ENCODE peak calls at places on chromosomes 2 and 18, in six cellular contexts. Q, Y, I, B, R and L are unnamed samples.

GRCh38 chr2:84942964-84943421 is 28.0 kb upstream of the KCMF1 start:
- DNase-seq in Q (no peak), Y (peak; percentile 93), I (no peak), B (no peak), R (no peak), L (no peak)

GRCh38 chr2:241775223-241776177 is 1.1 kb upstream of the GAL3ST2 start:
- DNase-seq in Q (no peak), Y (no peak), I (no peak), B (peak; percentile 15), R (no peak), L (no peak)

GRCh38 chr2:55865095-55865835 is 58.3 kb downstream of the EFEMP1 start:
- DNase-seq in Q (no peak), Y (no peak), I (peak; percentile 59), B (no peak), R (no peak), L (no peak)

GRCh38 chr2:20145497-20146193 is 79.3 kb downstream of the SDC1 start:
- DNase-seq in Q (peak; percentile 16), Y (peak; percentile 68), I (no peak), B (no peak), R (no peak), L (no peak)

GRCh38 chr2:226790436-226790835 is 9.2 kb downstream of the IRS1 start:
- DNase-seq in Q (no peak), Y (no peak), I (no peak), B (no peak), R (no peak), L (no peak)

GRCh38 chr2:176999331-176999730 is 213.3 kb upstream of the HNRNPA3 start:
- DNase-seq in Q (no peak), Y (peak; percentile 37), I (no peak), B (no peak), R (no peak), L (peak; percentile 50)

GRCh38 chr18:9627642-9628041 is 13.3 kb upstream of the PPP4R1 start:
- DNase-seq in Q (peak; percentile 46), Y (no peak), I (no peak), B (no peak), R (no peak), L (no peak)

GRCh38 chr2:145022671-145023330 is 502.9 kb upstream of the ZEB2 start:
- DNase-seq in Q (no peak), Y (no peak), I (no peak), B (no peak), R (no peak), L (no peak)

GRCh38 chr18:55243852-55244251 is 284.6 kb upstream of the CCDC68 start:
- DNase-seq in Q (no peak), Y (no peak), I (peak; percentile 86), B (no peak), R (no peak), L (no peak)

GRCh38 chr2:149799296-149799695 is 211.7 kb upstream of the MMADHC start:
- DNase-seq in Q (peak; percentile 6), Y (no peak), I (peak; percentile 52), B (no peak), R (no peak), L (no peak)

GRCh38 chr2:233100192-233100998 is 40.3 kb downstream of the INPP5D start:
- DNase-seq in Q (no peak), Y (peak; percentile 95), I (no peak), B (no peak), R (no peak), L (no peak)

GRCh38 chr2:203326355-203326754 is 1.8 kb upstream of the ABI2 start:
- DNase-seq in Q (no peak), Y (no peak), I (no peak), B (no peak), R (no peak), L (no peak)

GRCh38 chr2:202306034-202306433 is 40.5 kb downstream of the NOP58 start:
- DNase-seq in Q (no peak), Y (no peak), I (no peak), B (no peak), R (no peak), L (no peak)

GRCh38 chr2:48346124-48346536 is 183.8 kb upstream of the STON1 start:
- DNase-seq in Q (no peak), Y (no peak), I (peak; percentile 59), B (no peak), R (no peak), L (no peak)

GRCh38 chr2:190904644-190905043 is 24.0 kb downstream of the GLS start:
- DNase-seq in Q (no peak), Y (no peak), I (no peak), B (no peak), R (no peak), L (no peak)

GRCh38 chr2:108409768-108410167 is 32.0 kb downstream of the SULT1C4 start:
- DNase-seq in Q (no peak), Y (no peak), I (no peak), B (no peak), R (no peak), L (no peak)

GRCh38 chr2:148721520-148721931 is 77.0 kb downstream of the EPC2 start:
- DNase-seq in Q (no peak), Y (no peak), I (no peak), B (no peak), R (no peak), L (no peak)

GRCh38 chr18:21314721-21315120 is 72.7 kb downstream of the GREB1L start:
- DNase-seq in Q (no peak), Y (no peak), I (no peak), B (no peak), R (no peak), L (no peak)

GRCh38 chr2:200471324-200471848 is 38.5 kb downstream of the KCTD18 start:
- DNase-seq in Q (peak; percentile 70), Y (peak; percentile 93), I (peak; percentile 21), B (no peak), R (no peak), L (no peak)

GRCh38 chr2:38146302-38146916 is 70.5 kb upstream of the CYP1B1 start:
- DNase-seq in Q (no peak), Y (peak; percentile 71), I (peak; percentile 65), B (peak; percentile 49), R (no peak), L (no peak)

GRCh38 chr18:14089781-14090180 is 42.5 kb downstream of the ZNF519 start:
- DNase-seq in Q (peak; percentile 37), Y (no peak), I (no peak), B (no peak), R (no peak), L (no peak)

DNA sequence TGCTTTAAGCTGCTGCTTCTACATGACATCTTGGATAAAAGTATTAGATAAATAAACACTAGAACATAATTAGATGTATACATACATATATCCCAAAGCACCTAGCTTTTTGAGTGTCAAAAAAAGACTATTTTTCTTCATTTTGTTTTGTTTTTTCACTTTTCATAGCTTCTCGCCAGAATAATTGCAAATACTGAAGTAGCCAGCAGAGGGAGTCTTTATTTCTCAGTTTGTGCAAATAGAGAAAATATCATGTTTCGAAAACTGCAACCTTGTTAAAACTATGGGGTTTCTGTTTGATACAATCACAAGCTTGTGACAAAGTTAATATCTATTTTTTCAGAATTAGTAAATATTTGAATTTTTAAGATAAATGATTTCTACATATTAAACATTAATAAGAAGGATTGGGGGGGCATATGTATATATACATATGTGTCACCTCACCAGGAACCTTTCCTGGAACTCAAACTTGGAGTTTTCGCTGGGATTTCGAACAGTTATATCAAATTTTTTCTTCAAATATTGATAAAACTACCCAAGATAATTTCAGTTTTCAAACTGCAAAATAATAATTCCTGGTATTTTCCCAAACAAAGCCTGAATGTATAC is 61.0 kb downstream of the GRB14 start:
- DNase-seq in Q (peak; percentile 65), Y (no peak), I (peak; percentile 67), B (no peak), R (no peak), L (no peak)
- H3K4me3 ChIP-seq in Q (no peak overlapping the region), Y (no peak overlapping the region), I (no peak overlapping the region), B (no peak overlapping the region), R (no peak overlapping the region), L (no peak overlapping the region)

DNA sequence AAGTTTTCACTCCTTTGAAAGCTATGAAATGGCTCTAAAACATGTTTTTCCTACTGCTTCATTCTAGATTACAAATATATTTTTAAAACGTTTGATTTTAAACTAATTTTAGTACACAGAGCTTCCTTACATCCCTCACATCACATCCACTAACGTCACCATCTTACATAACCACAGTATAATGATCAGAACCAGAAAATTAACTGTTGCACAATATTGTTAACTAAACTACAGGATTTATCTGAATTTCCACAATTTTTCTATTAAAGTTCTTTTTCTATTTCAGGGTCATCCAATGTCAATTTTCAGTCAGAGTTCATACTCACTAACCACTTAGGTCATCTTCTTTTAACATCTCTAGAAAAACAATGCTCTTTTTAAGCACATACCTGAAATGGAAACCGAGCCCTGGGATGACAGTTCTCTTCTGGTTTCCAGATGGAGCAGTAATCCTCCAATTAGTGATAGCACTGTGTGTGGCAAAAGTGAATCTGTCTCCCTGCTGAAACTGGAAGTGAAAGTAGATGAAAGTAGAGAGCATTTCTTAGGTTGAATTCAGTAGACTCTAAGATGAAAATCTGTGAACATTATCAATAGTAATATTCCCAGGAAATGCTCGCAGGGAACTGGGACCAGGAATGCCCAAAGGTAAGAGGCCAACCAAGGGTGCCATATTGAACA is 501.7 kb upstream of the GCFC2 start:
- DNase-seq in Q (no peak), Y (no peak), I (no peak), B (no peak), R (no peak), L (no peak)
- H3K27ac ChIP-seq in Q (no peak overlapping the region), Y (no peak overlapping the region), I (no peak overlapping the region), B (no peak overlapping the region), R (no peak overlapping the region), L (no peak overlapping the region)

GRCh38 chr2:3472296-3472695 is 47.0 kb downstream of the ADI1 start:
- DNase-seq in Q (no peak), Y (no peak), I (no peak), B (no peak), R (no peak), L (no peak)

GRCh38 chr2:3469486-3469885 is 49.8 kb downstream of the ADI1 start:
- DNase-seq in Q (no peak), Y (no peak), I (no peak), B (no peak), R (no peak), L (no peak)

GRCh38 chr2:3468296-3468988 is 50.9 kb downstream of the ADI1 start:
- DNase-seq in Q (no peak), Y (no peak), I (no peak), B (no peak), R (no peak), L (no peak)

GRCh38 chr2:3470856-3471737 is 48.2 kb downstream of the ADI1 start:
- DNase-seq in Q (no peak), Y (no peak), I (no peak), B (no peak), R (no peak), L (no peak)

GRCh38 chr2:3470166-3470651 is 49.1 kb downstream of the ADI1 start:
- DNase-seq in Q (no peak), Y (no peak), I (no peak), B (peak; percentile 83), R (peak; percentile 80), L (no peak)
- TF ChIP-seq POLR2AphosphoS5 in Q (no peak), Y (no peak), I (no peak), B (peak; percentile 87), R (peak; percentile 71), L (no peak)

DNA sequence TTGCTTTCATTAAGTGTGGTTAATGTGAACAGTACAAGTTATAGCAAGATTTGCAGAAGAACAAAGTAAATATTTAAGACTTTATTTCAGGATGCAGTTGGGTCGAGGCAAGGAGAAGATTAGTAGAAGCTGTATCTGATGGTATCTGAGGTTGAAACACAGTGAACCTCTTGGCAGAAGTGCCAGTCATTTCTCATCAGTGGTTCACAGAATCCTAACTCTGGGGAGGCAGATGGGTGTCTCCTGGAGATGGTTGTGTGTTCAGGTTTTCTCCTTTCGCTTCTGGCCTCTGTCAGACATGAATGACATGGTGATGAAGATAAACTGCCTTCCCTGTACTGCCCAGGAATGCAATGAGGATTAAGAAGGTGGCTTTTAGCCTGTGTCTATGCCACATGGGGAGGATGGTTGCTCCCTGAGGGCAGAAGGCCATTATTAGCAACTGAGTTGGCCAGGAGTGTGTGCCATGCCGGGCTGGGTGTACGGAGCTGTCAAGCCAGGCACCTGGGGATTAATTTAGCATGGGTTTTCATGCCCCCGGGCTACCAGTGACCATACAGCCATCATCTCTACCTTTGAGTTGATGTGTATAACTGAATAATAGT is 28.0 kb downstream of the MGAT5 start:
- DNase-seq in Q (no peak), Y (no peak), I (no peak), B (no peak), R (no peak), L (no peak)
- H3K4me3 ChIP-seq in Q (no peak overlapping the region), Y (peak overlapping the region; percentile 47), I (no peak overlapping the region), B (no peak overlapping the region), R (no peak overlapping the region), L (no peak overlapping the region)